ENCODE peak calls at places on chromosomes 12 and 14, in six cellular contexts. One of them, this sample, is unnamed.
A peak's percentile ranks its signal among the peaks of the same experiment; 100 is the strongest.

GRCh38 chr14:106276326-106277267 is 750.2 kb downstream of the TMEM121 start:
- DNase-seq in GM12892: no peak
- DNase-seq in H1: no peak
- DNase-seq in HepG2: no peak
- DNase-seq in K562: no peak
- DNase-seq in GM12878: no peak
- DNase-seq in this sample: no peak

GRCh38 chr12:106107566-106107965 is 31.2 kb downstream of the NUAK1 start:
- DNase-seq in GM12892: no peak
- DNase-seq in H1: no peak
- DNase-seq in HepG2: no peak
- DNase-seq in K562: no peak
- DNase-seq in GM12878: no peak
- DNase-seq in this sample: no peak

GRCh38 chr12:3161861-3162260 is 84.7 kb downstream of the TSPAN9 start:
- DNase-seq in GM12892: no peak
- DNase-seq in H1: no peak
- DNase-seq in HepG2: peak; percentile 15
- DNase-seq in K562: no peak
- DNase-seq in GM12878: no peak
- DNase-seq in this sample: no peak

GRCh38 chr12:127411981-127412380 is 855.0 kb upstream of the TMEM132C start:
- DNase-seq in GM12892: no peak
- DNase-seq in H1: no peak
- DNase-seq in HepG2: no peak
- DNase-seq in K562: no peak
- DNase-seq in GM12878: no peak
- DNase-seq in this sample: no peak

GRCh38 chr12:123111498-123112165 is 39.3 kb downstream of the PITPNM2 start:
- DNase-seq in GM12892: no peak
- DNase-seq in H1: no peak
- DNase-seq in HepG2: no peak
- DNase-seq in K562: no peak
- DNase-seq in GM12878: no peak
- DNase-seq in this sample: no peak

GRCh38 chr12:120849765-120850164 is 54.4 kb downstream of the SPPL3 start:
- DNase-seq in GM12892: no peak
- DNase-seq in H1: no peak
- DNase-seq in HepG2: peak; percentile 9
- DNase-seq in K562: no peak
- DNase-seq in GM12878: no peak
- DNase-seq in this sample: no peak

GRCh38 chr12:67151891-67152290 is 117.3 kb upstream of the CAND1 start:
- DNase-seq in GM12892: no peak
- DNase-seq in H1: no peak
- DNase-seq in HepG2: no peak
- DNase-seq in K562: no peak
- DNase-seq in GM12878: no peak
- DNase-seq in this sample: no peak

GRCh38 chr12:123894823-123895338 is 77.8 kb downstream of the CCDC92 start:
- DNase-seq in GM12892: no peak
- DNase-seq in H1: no peak
- DNase-seq in HepG2: peak; percentile 43
- DNase-seq in K562: no peak
- DNase-seq in GM12878: no peak
- DNase-seq in this sample: no peak

GRCh38 chr12:1594045-1594294 is 411 bp downstream of the FBXL14 start:
- DNase-seq in GM12892: peak; percentile 52
- DNase-seq in H1: no peak
- DNase-seq in HepG2: no peak
- DNase-seq in K562: no peak
- DNase-seq in GM12878: no peak
- DNase-seq in this sample: peak; percentile 51

GRCh38 chr12:9651265-9651729 is 18.2 kb upstream of the CLEC2D start:
- DNase-seq in GM12892: no peak
- DNase-seq in H1: no peak
- DNase-seq in HepG2: no peak
- DNase-seq in K562: no peak
- DNase-seq in GM12878: no peak
- DNase-seq in this sample: no peak

GRCh38 chr12:166425-167091 is 47.4 kb downstream of the SLC6A12 start:
- DNase-seq in GM12892: no peak
- DNase-seq in H1: no peak
- DNase-seq in HepG2: no peak
- DNase-seq in K562: no peak
- DNase-seq in GM12878: no peak
- DNase-seq in this sample: no peak

GRCh38 chr14:32906672-32907071 is 32.0 kb upstream of the NPAS3 start:
- DNase-seq in GM12892: no peak
- DNase-seq in H1: no peak
- DNase-seq in HepG2: no peak
- DNase-seq in K562: no peak
- DNase-seq in GM12878: no peak
- DNase-seq in this sample: no peak

GRCh38 chr14:102568115-102568614 is 24.3 kb upstream of the RCOR1 start:
- DNase-seq in GM12892: no peak
- DNase-seq in H1: no peak
- DNase-seq in HepG2: peak; percentile 52
- DNase-seq in K562: peak; percentile 67
- DNase-seq in GM12878: no peak
- DNase-seq in this sample: no peak

GRCh38 chr12:32494676-32495075 is 95.3 kb downstream of the FGD4 start:
- DNase-seq in GM12892: no peak
- DNase-seq in H1: no peak
- DNase-seq in HepG2: no peak
- DNase-seq in K562: no peak
- DNase-seq in GM12878: no peak
- DNase-seq in this sample: no peak

GRCh38 chr12:106139422-106140141 is 828 bp upstream of the NUAK1 start:
- DNase-seq in GM12892: no peak
- DNase-seq in H1: peak; percentile 77
- DNase-seq in HepG2: peak; percentile 52
- DNase-seq in K562: no peak
- DNase-seq in GM12878: no peak
- DNase-seq in this sample: peak; percentile 28

GRCh38 chr12:70919597-70920035 is 922 bp downstream of the PTPRR start:
- DNase-seq in GM12892: no peak
- DNase-seq in H1: no peak
- DNase-seq in HepG2: no peak
- DNase-seq in K562: no peak
- DNase-seq in GM12878: no peak
- DNase-seq in this sample: no peak

GRCh38 chr12:69392146-69392928 is 32.8 kb downstream of the YEATS4 start:
- DNase-seq in GM12892: no peak
- DNase-seq in H1: no peak
- DNase-seq in HepG2: no peak
- DNase-seq in K562: no peak
- DNase-seq in GM12878: no peak
- DNase-seq in this sample: no peak

GRCh38 chr12:45017916-45018315 is 33.0 kb downstream of the DBX2 start:
- DNase-seq in GM12892: no peak
- DNase-seq in H1: no peak
- DNase-seq in HepG2: no peak
- DNase-seq in K562: no peak
- DNase-seq in GM12878: no peak
- DNase-seq in this sample: no peak

GRCh38 chr12:14913381-14913781 is 25.0 kb downstream of the ERP27 start:
- DNase-seq in GM12892: no peak
- DNase-seq in H1: no peak
- DNase-seq in HepG2: no peak
- DNase-seq in K562: no peak
- DNase-seq in GM12878: no peak
- DNase-seq in this sample: no peak

GRCh38 chr14:20468773-20469241 is 399 bp upstream of the PNP start:
- DNase-seq in GM12892: no peak
- DNase-seq in H1: no peak
- DNase-seq in HepG2: no peak
- DNase-seq in K562: no peak
- DNase-seq in GM12878: no peak
- DNase-seq in this sample: no peak

GRCh38 chr12:122850048-122850445 is 14.8 kb downstream of the HIP1R start:
- DNase-seq in GM12892: no peak
- DNase-seq in H1: no peak
- DNase-seq in HepG2: no peak
- DNase-seq in K562: no peak
- DNase-seq in GM12878: no peak
- DNase-seq in this sample: no peak

GRCh38 chr14:30861200-30861599 is 13.2 kb upstream of the COCH start:
- DNase-seq in GM12892: no peak
- DNase-seq in H1: no peak
- DNase-seq in HepG2: no peak
- DNase-seq in K562: no peak
- DNase-seq in GM12878: no peak
- DNase-seq in this sample: no peak

GRCh38 chr12:3772380-3772779 is 19.5 kb upstream of the CRACR2A start:
- DNase-seq in GM12892: no peak
- DNase-seq in H1: no peak
- DNase-seq in HepG2: no peak
- DNase-seq in K562: no peak
- DNase-seq in GM12878: no peak
- DNase-seq in this sample: no peak

GRCh38 chr12:53868516-53868986 is 70.1 kb upstream of the HOXC13 start:
- DNase-seq in GM12892: no peak
- DNase-seq in H1: no peak
- DNase-seq in HepG2: no peak
- DNase-seq in K562: no peak
- DNase-seq in GM12878: no peak
- DNase-seq in this sample: no peak

GRCh38 chr14:99378782-99379214 is 101.9 kb downstream of the SETD3 start:
- DNase-seq in GM12892: no peak
- DNase-seq in H1: no peak
- DNase-seq in HepG2: no peak
- DNase-seq in K562: peak; percentile 24
- DNase-seq in GM12878: no peak
- DNase-seq in this sample: no peak

GRCh38 chr12:115680967-115681366 is 596.5 kb downstream of the MED13L start:
- DNase-seq in GM12892: no peak
- DNase-seq in H1: no peak
- DNase-seq in HepG2: no peak
- DNase-seq in K562: no peak
- DNase-seq in GM12878: no peak
- DNase-seq in this sample: no peak

GRCh38 chr14:44204061-44204815 is 302.8 kb downstream of the FSCB start:
- DNase-seq in GM12892: no peak
- DNase-seq in H1: no peak
- DNase-seq in HepG2: no peak
- DNase-seq in K562: no peak
- DNase-seq in GM12878: no peak
- DNase-seq in this sample: no peak

GRCh38 chr12:46675736-46676135 is 150.1 kb downstream of the SLC38A4 start:
- DNase-seq in GM12892: no peak
- DNase-seq in H1: no peak
- DNase-seq in HepG2: peak; percentile 30
- DNase-seq in K562: peak; percentile 17
- DNase-seq in GM12878: no peak
- DNase-seq in this sample: no peak

GRCh38 chr12:34105392-34105933 is 83.2 kb downstream of the ALG10 start:
- DNase-seq in GM12892: no peak
- DNase-seq in H1: no peak
- DNase-seq in HepG2: no peak
- DNase-seq in K562: no peak
- DNase-seq in GM12878: no peak
- DNase-seq in this sample: no peak

GRCh38 chr12:124340080-124340900 is 45.4 kb downstream of the RFLNA start:
- DNase-seq in GM12892: no peak
- DNase-seq in H1: no peak
- DNase-seq in HepG2: no peak
- DNase-seq in K562: no peak
- DNase-seq in GM12878: no peak
- DNase-seq in this sample: no peak

GRCh38 chr14:28766505-28767238 is at the start of gene FOXG1:
- DNase-seq in GM12892: peak; percentile 53
- DNase-seq in H1: no peak
- DNase-seq in HepG2: no peak
- DNase-seq in K562: peak; percentile 82
- DNase-seq in GM12878: no peak
- DNase-seq in this sample: peak; percentile 71

GRCh38 chr14:106277503-106277902 is 751.1 kb downstream of the TMEM121 start:
- DNase-seq in GM12892: no peak
- DNase-seq in H1: no peak
- DNase-seq in HepG2: peak; percentile 4
- DNase-seq in K562: peak; percentile 49
- DNase-seq in GM12878: no peak
- DNase-seq in this sample: no peak

GRCh38 chr14:78253986-78254385 is 83.8 kb downstream of the NRXN3 start:
- DNase-seq in GM12892: no peak
- DNase-seq in H1: no peak
- DNase-seq in HepG2: no peak
- DNase-seq in K562: no peak
- DNase-seq in GM12878: no peak
- DNase-seq in this sample: no peak

GRCh38 chr12:62347922-62348650 is 87.9 kb downstream of the USP15 start:
- DNase-seq in GM12892: no peak
- DNase-seq in H1: no peak
- DNase-seq in HepG2: no peak
- DNase-seq in K562: no peak
- DNase-seq in GM12878: no peak
- DNase-seq in this sample: no peak
- TF ChIP-seq POLR2A in GM12892: no peak
- TF ChIP-seq POLR2A in H1: no peak
- TF ChIP-seq POLR2A in HepG2: no peak
- TF ChIP-seq POLR2A in K562: no peak
- TF ChIP-seq POLR2A in GM12878: no peak
- TF ChIP-seq POLR2A in this sample: no peak

GRCh38 chr12:128652136-128652751 is 171.5 kb downstream of the SLC15A4 start:
- DNase-seq in GM12892: no peak
- DNase-seq in H1: no peak
- DNase-seq in HepG2: no peak
- DNase-seq in K562: no peak
- DNase-seq in GM12878: no peak
- DNase-seq in this sample: no peak

GRCh38 chr12:128657378-128657777 is 166.4 kb downstream of the SLC15A4 start:
- DNase-seq in GM12892: no peak
- DNase-seq in H1: no peak
- DNase-seq in HepG2: no peak
- DNase-seq in K562: no peak
- DNase-seq in GM12878: no peak
- DNase-seq in this sample: no peak

GRCh38 chr12:128654462-128654861 is 169.3 kb downstream of the SLC15A4 start:
- DNase-seq in GM12892: no peak
- DNase-seq in H1: no peak
- DNase-seq in HepG2: no peak
- DNase-seq in K562: no peak
- DNase-seq in GM12878: no peak
- DNase-seq in this sample: no peak
- TF ChIP-seq TAF1 in GM12892: no peak
- TF ChIP-seq TAF1 in H1: no peak
- TF ChIP-seq TAF1 in HepG2: no peak
- TF ChIP-seq TAF1 in K562: no peak
- TF ChIP-seq TAF1 in GM12878: no peak
- TF ChIP-seq TAF1 in this sample: no peak

GRCh38 chr12:104340917-104341611 is 37.5 kb downstream of the EID3 start:
- DNase-seq in GM12892: no peak
- DNase-seq in H1: no peak
- DNase-seq in HepG2: no peak
- DNase-seq in K562: no peak
- DNase-seq in GM12878: no peak
- DNase-seq in this sample: no peak
- TF ChIP-seq POLR2AphosphoS5 in GM12892: no peak
- TF ChIP-seq POLR2AphosphoS5 in H1: no peak
- TF ChIP-seq POLR2AphosphoS5 in HepG2: no peak
- TF ChIP-seq POLR2AphosphoS5 in K562: peak; percentile 9
- TF ChIP-seq POLR2AphosphoS5 in GM12878: no peak
- TF ChIP-seq POLR2AphosphoS5 in this sample: no peak

GRCh38 chr12:75699728-75700496 is 188.5 kb upstream of the KRR1 start:
- DNase-seq in GM12892: no peak
- DNase-seq in H1: no peak
- DNase-seq in HepG2: no peak
- DNase-seq in K562: no peak
- DNase-seq in GM12878: no peak
- DNase-seq in this sample: no peak
- TF ChIP-seq POLR2A in GM12892: no peak
- TF ChIP-seq POLR2A in H1: no peak
- TF ChIP-seq POLR2A in HepG2: no peak
- TF ChIP-seq POLR2A in K562: no peak
- TF ChIP-seq POLR2A in GM12878: no peak
- TF ChIP-seq POLR2A in this sample: no peak

This sample was measured in GM12891.